ENCODE peak calls at places on chromosome 22, in nine cellular contexts. One of them, this sample, is unnamed.

GRCh38 chr22:29470159-29470855 is 9.7 kb upstream of the NEFH start:
- DNase-seq in stomach: peak; percentile 63
- DNase-seq in cardiac fibroblast: peak; percentile 55
- DNase-seq in HL-60: no peak
- DNase-seq in HCT116: peak; percentile 62
- DNase-seq in heart left ventricle: peak; percentile 56
- DNase-seq in chondrocyte: no peak
- DNase-seq in body of pancreas: peak; percentile 71
- DNase-seq in lower lobe of right lung: peak; percentile 76
- DNase-seq in this sample: peak; percentile 73

GRCh38 chr22:46078241-46079092 is 71.9 kb upstream of the PPARA start:
- DNase-seq in stomach: peak; percentile 81
- DNase-seq in cardiac fibroblast: peak; percentile 34
- DNase-seq in HL-60: no peak
- DNase-seq in HCT116: no peak
- DNase-seq in heart left ventricle: peak; percentile 89
- DNase-seq in chondrocyte: peak; percentile 90
- DNase-seq in body of pancreas: peak; percentile 90
- DNase-seq in lower lobe of right lung: peak; percentile 75
- DNase-seq in this sample: peak; percentile 78

GRCh38 chr22:17706451-17706900 is 67.8 kb downstream of the BID start:
- DNase-seq in stomach: peak; percentile 28
- DNase-seq in cardiac fibroblast: peak; percentile 92
- DNase-seq in HL-60: peak; percentile 80
- DNase-seq in HCT116: peak; percentile 54
- DNase-seq in heart left ventricle: no peak
- DNase-seq in chondrocyte: no peak
- DNase-seq in body of pancreas: peak; percentile 32
- DNase-seq in lower lobe of right lung: no peak
- DNase-seq in this sample: peak; percentile 52

GRCh38 chr22:38203090-38203810 is 1.5 kb downstream of the MAFF start:
- DNase-seq in stomach: peak; percentile 85
- DNase-seq in cardiac fibroblast: no peak
- DNase-seq in HL-60: no peak
- DNase-seq in HCT116: no peak
- DNase-seq in heart left ventricle: no peak
- DNase-seq in chondrocyte: no peak
- DNase-seq in body of pancreas: peak; percentile 79
- DNase-seq in lower lobe of right lung: peak; percentile 85
- DNase-seq in this sample: peak; percentile 43

GRCh38 chr22:43263645-43264514 is 76.9 kb upstream of the TTLL12 start:
- DNase-seq in stomach: peak; percentile 74
- DNase-seq in cardiac fibroblast: peak; percentile 88
- DNase-seq in HL-60: peak; percentile 92
- DNase-seq in HCT116: peak; percentile 48
- DNase-seq in heart left ventricle: peak; percentile 61
- DNase-seq in chondrocyte: no peak
- DNase-seq in body of pancreas: peak; percentile 66
- DNase-seq in lower lobe of right lung: peak; percentile 71
- DNase-seq in this sample: peak; percentile 50

GRCh38 chr22:23068096-23068831 is 2.1 kb upstream of the GNAZ start:
- DNase-seq in stomach: peak; percentile 22
- DNase-seq in cardiac fibroblast: no peak
- DNase-seq in HL-60: no peak
- DNase-seq in HCT116: no peak
- DNase-seq in heart left ventricle: no peak
- DNase-seq in chondrocyte: peak; percentile 77
- DNase-seq in body of pancreas: no peak
- DNase-seq in lower lobe of right lung: peak; percentile 43
- DNase-seq in this sample: no peak

GRCh38 chr22:45645526-45646414 is 25.9 kb upstream of the ATXN10 start:
- DNase-seq in stomach: peak; percentile 82
- DNase-seq in cardiac fibroblast: peak; percentile 62
- DNase-seq in HL-60: peak; percentile 71
- DNase-seq in HCT116: peak; percentile 26
- DNase-seq in heart left ventricle: peak; percentile 75
- DNase-seq in chondrocyte: peak; percentile 83
- DNase-seq in body of pancreas: peak; percentile 83
- DNase-seq in lower lobe of right lung: peak; percentile 83
- DNase-seq in this sample: peak; percentile 80

GRCh38 chr22:17228725-17229126 is 9.5 kb upstream of the ADA2 start:
- DNase-seq in stomach: no peak
- DNase-seq in cardiac fibroblast: no peak
- DNase-seq in HL-60: no peak
- DNase-seq in HCT116: no peak
- DNase-seq in heart left ventricle: no peak
- DNase-seq in chondrocyte: no peak
- DNase-seq in body of pancreas: peak; percentile 14
- DNase-seq in lower lobe of right lung: peak; percentile 68
- DNase-seq in this sample: no peak

GRCh38 chr22:19740586-19740985 is 17.2 kb downstream of the GP1BB start:
- DNase-seq in stomach: no peak
- DNase-seq in cardiac fibroblast: no peak
- DNase-seq in HL-60: no peak
- DNase-seq in HCT116: no peak
- DNase-seq in heart left ventricle: no peak
- DNase-seq in chondrocyte: no peak
- DNase-seq in body of pancreas: no peak
- DNase-seq in lower lobe of right lung: no peak
- DNase-seq in this sample: no peak

DNA sequence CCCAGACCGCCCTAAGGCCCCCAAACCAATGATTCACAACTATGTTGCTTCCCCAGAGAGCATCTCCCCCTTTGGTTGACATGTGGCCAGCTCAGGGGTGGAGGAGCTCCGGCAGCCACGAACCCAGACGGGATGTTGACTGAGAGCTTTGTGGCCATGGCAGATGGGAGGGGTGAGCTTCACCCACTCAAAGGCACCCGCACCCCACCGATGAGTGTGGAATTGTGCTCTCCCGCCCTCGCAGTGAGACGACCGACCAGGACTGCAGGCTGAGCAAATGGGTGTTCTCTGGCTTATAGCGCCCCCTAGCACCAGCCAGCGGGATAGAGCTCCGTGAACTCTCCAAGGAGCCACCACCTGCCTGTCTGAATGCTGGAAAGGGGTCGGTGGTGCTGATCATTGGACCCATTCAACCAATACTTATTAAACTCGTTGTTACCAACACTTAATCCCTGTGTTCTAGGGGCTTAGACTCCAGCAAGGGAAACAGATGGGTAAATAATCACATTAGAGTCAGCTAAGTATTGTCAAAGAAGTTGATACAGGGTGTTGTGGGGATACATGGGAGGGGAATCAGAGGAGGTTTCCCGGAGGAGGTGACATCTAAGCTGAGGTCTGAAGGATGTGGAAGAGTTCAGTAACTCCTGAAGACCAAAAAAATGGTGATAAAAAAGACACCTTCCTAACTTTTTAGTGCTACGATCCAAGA is 4.5 kb upstream of the TIMP3 start:
- DNase-seq in stomach: peak; percentile 72
- DNase-seq in cardiac fibroblast: peak; percentile 80
- DNase-seq in HL-60: peak; percentile 56
- DNase-seq in HCT116: peak; percentile 46
- DNase-seq in heart left ventricle: peak; percentile 84
- DNase-seq in chondrocyte: no peak
- DNase-seq in body of pancreas: peak; percentile 68
- DNase-seq in lower lobe of right lung: peak; percentile 71
- DNase-seq in this sample: peak; percentile 84
- TF ChIP-seq CTCF in stomach: peak; percentile 87
- TF ChIP-seq CTCF in cardiac fibroblast: peak; percentile 89
- TF ChIP-seq CTCF in HL-60: peak; percentile 94
- TF ChIP-seq CTCF in HCT116: peak; percentile 92
- TF ChIP-seq CTCF in heart left ventricle: peak; percentile 91
- TF ChIP-seq CTCF in chondrocyte: peak; percentile 97
- TF ChIP-seq CTCF in body of pancreas: peak; percentile 83
- TF ChIP-seq CTCF in lower lobe of right lung: peak; percentile 88
- TF ChIP-seq CTCF in this sample: peak; percentile 85

DNA sequence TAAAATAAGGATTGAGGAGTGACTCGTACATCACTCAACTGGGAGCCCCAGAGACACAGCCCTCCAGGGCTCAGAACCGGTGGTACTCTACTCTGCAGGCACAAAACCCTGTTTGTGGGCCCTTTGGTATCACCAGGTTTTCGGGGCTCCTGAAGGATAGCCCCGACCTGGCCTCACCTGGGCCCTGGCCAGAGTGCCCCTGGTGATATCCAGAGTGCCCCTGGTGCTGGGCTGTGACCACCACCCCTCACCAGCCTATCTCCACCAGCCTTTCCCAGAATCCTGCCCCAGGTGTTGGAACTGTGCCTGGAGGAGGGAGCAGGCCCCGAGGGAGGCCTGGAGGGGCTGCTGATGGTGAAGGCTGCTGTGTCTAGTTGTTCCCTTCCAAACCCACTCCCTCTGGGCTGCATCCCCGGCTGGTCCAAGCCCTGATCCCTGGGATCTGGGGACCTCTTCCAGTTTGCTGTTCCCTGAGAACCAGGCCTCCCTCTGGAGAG is 2.2 kb upstream of the GGT5 start:
- DNase-seq in stomach: no peak
- DNase-seq in cardiac fibroblast: peak; percentile 50
- DNase-seq in HL-60: no peak
- DNase-seq in HCT116: no peak
- DNase-seq in heart left ventricle: no peak
- DNase-seq in chondrocyte: peak; percentile 58
- DNase-seq in body of pancreas: no peak
- DNase-seq in lower lobe of right lung: no peak
- DNase-seq in this sample: no peak
- TF ChIP-seq CTCF in stomach: no peak
- TF ChIP-seq CTCF in cardiac fibroblast: no peak
- TF ChIP-seq CTCF in HL-60: no peak
- TF ChIP-seq CTCF in HCT116: no peak
- TF ChIP-seq CTCF in heart left ventricle: no peak
- TF ChIP-seq CTCF in chondrocyte: no peak
- TF ChIP-seq CTCF in body of pancreas: no peak
- TF ChIP-seq CTCF in lower lobe of right lung: no peak
- TF ChIP-seq CTCF in this sample: no peak

DNA sequence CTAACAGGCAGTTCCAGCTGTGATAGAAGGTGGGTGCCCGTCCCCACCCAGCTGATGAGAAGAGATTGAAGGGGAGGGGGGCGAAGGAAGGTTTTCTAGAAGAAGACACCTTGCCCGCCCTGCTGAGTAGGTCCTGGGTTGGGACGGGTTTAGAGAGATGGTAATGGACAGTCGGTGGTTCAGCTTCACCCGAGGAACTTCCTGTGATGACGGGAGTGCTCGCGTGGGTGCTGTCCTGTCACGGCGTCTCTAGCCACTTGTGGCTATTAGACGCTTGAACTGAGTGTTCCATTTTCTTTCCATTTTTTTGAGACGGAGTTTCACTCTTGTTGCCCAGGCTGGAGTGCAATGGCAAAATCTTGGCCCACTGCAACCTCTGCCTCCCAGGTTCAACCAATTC is 27.6 kb upstream of the MGAT3 start:
- DNase-seq in stomach: no peak
- DNase-seq in cardiac fibroblast: no peak
- DNase-seq in HL-60: no peak
- DNase-seq in HCT116: no peak
- DNase-seq in heart left ventricle: peak; percentile 11
- DNase-seq in chondrocyte: no peak
- DNase-seq in body of pancreas: no peak
- DNase-seq in lower lobe of right lung: no peak
- DNase-seq in this sample: no peak
- TF ChIP-seq CTCF in stomach: no peak
- TF ChIP-seq CTCF in cardiac fibroblast: no peak
- TF ChIP-seq CTCF in HL-60: no peak
- TF ChIP-seq CTCF in HCT116: no peak
- TF ChIP-seq CTCF in heart left ventricle: no peak
- TF ChIP-seq CTCF in chondrocyte: no peak
- TF ChIP-seq CTCF in body of pancreas: no peak
- TF ChIP-seq CTCF in lower lobe of right lung: no peak
- TF ChIP-seq CTCF in this sample: no peak

GRCh38 chr22:35749808-35750207 is 32.1 kb downstream of the APOL5 start:
- DNase-seq in stomach: no peak
- DNase-seq in cardiac fibroblast: no peak
- DNase-seq in HL-60: no peak
- DNase-seq in HCT116: no peak
- DNase-seq in heart left ventricle: no peak
- DNase-seq in chondrocyte: no peak
- DNase-seq in body of pancreas: no peak
- DNase-seq in lower lobe of right lung: no peak
- DNase-seq in this sample: no peak
- TF ChIP-seq CTCF in stomach: no peak
- TF ChIP-seq CTCF in cardiac fibroblast: no peak
- TF ChIP-seq CTCF in HL-60: no peak
- TF ChIP-seq CTCF in HCT116: no peak
- TF ChIP-seq CTCF in heart left ventricle: no peak
- TF ChIP-seq CTCF in chondrocyte: no peak
- TF ChIP-seq CTCF in body of pancreas: no peak
- TF ChIP-seq CTCF in lower lobe of right lung: no peak
- TF ChIP-seq CTCF in this sample: no peak

GRCh38 chr22:48838376-48838775 is 989.3 kb downstream of the BRD1 start:
- DNase-seq in stomach: no peak
- DNase-seq in cardiac fibroblast: no peak
- DNase-seq in HL-60: no peak
- DNase-seq in HCT116: no peak
- DNase-seq in heart left ventricle: no peak
- DNase-seq in chondrocyte: no peak
- DNase-seq in body of pancreas: no peak
- DNase-seq in lower lobe of right lung: no peak
- DNase-seq in this sample: no peak

GRCh38 chr22:48836673-48837340 is 990.9 kb downstream of the BRD1 start:
- DNase-seq in stomach: no peak
- DNase-seq in cardiac fibroblast: no peak
- DNase-seq in HL-60: no peak
- DNase-seq in HCT116: no peak
- DNase-seq in heart left ventricle: no peak
- DNase-seq in chondrocyte: no peak
- DNase-seq in body of pancreas: no peak
- DNase-seq in lower lobe of right lung: no peak
- DNase-seq in this sample: no peak

GRCh38 chr22:48840112-48840949 is 987.3 kb downstream of the BRD1 start:
- DNase-seq in stomach: no peak
- DNase-seq in cardiac fibroblast: no peak
- DNase-seq in HL-60: no peak
- DNase-seq in HCT116: no peak
- DNase-seq in heart left ventricle: no peak
- DNase-seq in chondrocyte: no peak
- DNase-seq in body of pancreas: no peak
- DNase-seq in lower lobe of right lung: no peak
- DNase-seq in this sample: no peak

GRCh38 chr22:48837341-48837935 is 990.2 kb downstream of the BRD1 start:
- DNase-seq in stomach: no peak
- DNase-seq in cardiac fibroblast: no peak
- DNase-seq in HL-60: no peak
- DNase-seq in HCT116: no peak
- DNase-seq in heart left ventricle: no peak
- DNase-seq in chondrocyte: no peak
- DNase-seq in body of pancreas: no peak
- DNase-seq in lower lobe of right lung: no peak
- DNase-seq in this sample: no peak

GRCh38 chr22:48838846-48839730 is 988.6 kb downstream of the BRD1 start:
- DNase-seq in stomach: no peak
- DNase-seq in cardiac fibroblast: no peak
- DNase-seq in HL-60: no peak
- DNase-seq in HCT116: no peak
- DNase-seq in heart left ventricle: no peak
- DNase-seq in chondrocyte: no peak
- DNase-seq in body of pancreas: no peak
- DNase-seq in lower lobe of right lung: no peak
- DNase-seq in this sample: no peak
- TF ChIP-seq CTCF in stomach: no peak
- TF ChIP-seq CTCF in cardiac fibroblast: no peak
- TF ChIP-seq CTCF in HL-60: no peak
- TF ChIP-seq CTCF in HCT116: no peak
- TF ChIP-seq CTCF in heart left ventricle: no peak
- TF ChIP-seq CTCF in chondrocyte: no peak
- TF ChIP-seq CTCF in body of pancreas: no peak
- TF ChIP-seq CTCF in lower lobe of right lung: no peak
- TF ChIP-seq CTCF in this sample: no peak